ENCODE peak calls at places on chromosomes 16 and 17, in six cellular contexts. One of them, this sample, is unnamed.

GRCh38 chr17:48757524-48757961 is 29.0 kb upstream of the HOXB13 start:
- DNase-seq in H9: no peak
- DNase-seq in neuronal stem cell: no peak
- DNase-seq in mesenchymal stem cell: no peak
- DNase-seq in mesendoderm: no peak
- DNase-seq in IMR-90: no peak
- DNase-seq in this sample: no peak

GRCh38 chr16:57736419-57737281 is 1.1 kb downstream of the KATNB1 start:
- DNase-seq in H9: peak
- DNase-seq in neuronal stem cell: no peak
- DNase-seq in mesenchymal stem cell: peak
- DNase-seq in mesendoderm: peak
- DNase-seq in IMR-90: peak
- DNase-seq in this sample: no peak

GRCh38 chr17:29140051-29140582 is 40.1 kb downstream of the MYO18A start:
- DNase-seq in H9: peak
- DNase-seq in neuronal stem cell: peak
- DNase-seq in mesenchymal stem cell: peak
- DNase-seq in mesendoderm: peak
- DNase-seq in IMR-90: peak
- DNase-seq in this sample: peak

GRCh38 chr17:50133028-50133768 is 3.2 kb upstream of the SAMD14 start:
- DNase-seq in H9: peak
- DNase-seq in neuronal stem cell: no peak
- DNase-seq in mesenchymal stem cell: peak
- DNase-seq in mesendoderm: peak
- DNase-seq in IMR-90: peak
- DNase-seq in this sample: no peak

GRCh38 chr17:69870751-69871199 is 204.2 kb upstream of the KCNJ16 start:
- DNase-seq in H9: no peak
- DNase-seq in neuronal stem cell: peak
- DNase-seq in mesenchymal stem cell: peak
- DNase-seq in mesendoderm: peak
- DNase-seq in IMR-90: peak
- DNase-seq in this sample: no peak

GRCh38 chr17:41986634-41987033 is 20.0 kb downstream of the CNP start:
- DNase-seq in H9: no peak
- DNase-seq in neuronal stem cell: no peak
- DNase-seq in mesenchymal stem cell: no peak
- DNase-seq in mesendoderm: no peak
- DNase-seq in IMR-90: no peak
- DNase-seq in this sample: no peak

GRCh38 chr16:85384831-85385462 is 228.2 kb upstream of the GSE1 start:
- DNase-seq in H9: no peak
- DNase-seq in neuronal stem cell: no peak
- DNase-seq in mesenchymal stem cell: no peak
- DNase-seq in mesendoderm: no peak
- DNase-seq in IMR-90: no peak
- DNase-seq in this sample: no peak

GRCh38 chr16:10240854-10241613 is 58.8 kb upstream of the GRIN2A start:
- DNase-seq in H9: peak
- DNase-seq in neuronal stem cell: no peak
- DNase-seq in mesenchymal stem cell: no peak
- DNase-seq in mesendoderm: peak
- DNase-seq in IMR-90: no peak
- DNase-seq in this sample: no peak

GRCh38 chr17:31048780-31049179 is 46.0 kb upstream of the NF1 start:
- DNase-seq in H9: no peak
- DNase-seq in neuronal stem cell: no peak
- DNase-seq in mesenchymal stem cell: no peak
- DNase-seq in mesendoderm: no peak
- DNase-seq in IMR-90: peak
- DNase-seq in this sample: no peak

GRCh38 chr17:43581130-43581529 is 35.0 kb upstream of the ETV4 start:
- DNase-seq in H9: no peak
- DNase-seq in neuronal stem cell: no peak
- DNase-seq in mesenchymal stem cell: no peak
- DNase-seq in mesendoderm: no peak
- DNase-seq in IMR-90: no peak
- DNase-seq in this sample: no peak

GRCh38 chr16:82664181-82664580 is 37.4 kb downstream of the CDH13 start:
- DNase-seq in H9: no peak
- DNase-seq in neuronal stem cell: no peak
- DNase-seq in mesenchymal stem cell: no peak
- DNase-seq in mesendoderm: no peak
- DNase-seq in IMR-90: no peak
- DNase-seq in this sample: no peak
- H2BK15ac ChIP-seq in H9: no peak
- H2BK15ac ChIP-seq in neuronal stem cell: no peak
- H2BK15ac ChIP-seq in mesenchymal stem cell: no peak
- H2BK15ac ChIP-seq in mesendoderm: no peak
- H2BK15ac ChIP-seq in IMR-90: no peak
- H2BK15ac ChIP-seq in this sample: no peak

GRCh38 chr16:16084874-16085273 is 135.5 kb downstream of the ABCC1 start:
- DNase-seq in H9: no peak
- DNase-seq in neuronal stem cell: no peak
- DNase-seq in mesenchymal stem cell: no peak
- DNase-seq in mesendoderm: no peak
- DNase-seq in IMR-90: no peak
- DNase-seq in this sample: no peak
- H2BK15ac ChIP-seq in H9: no peak
- H2BK15ac ChIP-seq in neuronal stem cell: no peak
- H2BK15ac ChIP-seq in mesenchymal stem cell: no peak
- H2BK15ac ChIP-seq in mesendoderm: no peak
- H2BK15ac ChIP-seq in IMR-90: no peak
- H2BK15ac ChIP-seq in this sample: no peak

GRCh38 chr17:81902023-81902652 is at the start of gene NPB:
- DNase-seq in H9: no peak
- DNase-seq in neuronal stem cell: no peak
- DNase-seq in mesenchymal stem cell: peak
- DNase-seq in mesendoderm: peak
- DNase-seq in IMR-90: no peak
- DNase-seq in this sample: no peak

GRCh38 chr17:81898885-81899284 is 3.2 kb upstream of the NPB start:
- DNase-seq in H9: peak
- DNase-seq in neuronal stem cell: no peak
- DNase-seq in mesenchymal stem cell: no peak
- DNase-seq in mesendoderm: no peak
- DNase-seq in IMR-90: no peak
- DNase-seq in this sample: no peak

GRCh38 chr17:81901167-81902022 is 643 bp upstream of the NPB start:
- DNase-seq in H9: no peak
- DNase-seq in neuronal stem cell: no peak
- DNase-seq in mesenchymal stem cell: no peak
- DNase-seq in mesendoderm: no peak
- DNase-seq in IMR-90: no peak
- DNase-seq in this sample: no peak

GRCh38 chr17:81899514-81900166 is 2.4 kb upstream of the NPB start:
- DNase-seq in H9: peak
- DNase-seq in neuronal stem cell: no peak
- DNase-seq in mesenchymal stem cell: no peak
- DNase-seq in mesendoderm: no peak
- DNase-seq in IMR-90: no peak
- DNase-seq in this sample: no peak

GRCh38 chr17:81900181-81900820 is 1.7 kb upstream of the NPB start:
- DNase-seq in H9: peak
- DNase-seq in neuronal stem cell: no peak
- DNase-seq in mesenchymal stem cell: no peak
- DNase-seq in mesendoderm: no peak
- DNase-seq in IMR-90: no peak
- DNase-seq in this sample: no peak
- H2BK15ac ChIP-seq in H9: no peak
- H2BK15ac ChIP-seq in neuronal stem cell: no peak
- H2BK15ac ChIP-seq in mesenchymal stem cell: no peak
- H2BK15ac ChIP-seq in mesendoderm: no peak
- H2BK15ac ChIP-seq in IMR-90: no peak
- H2BK15ac ChIP-seq in this sample: no peak

DNA sequence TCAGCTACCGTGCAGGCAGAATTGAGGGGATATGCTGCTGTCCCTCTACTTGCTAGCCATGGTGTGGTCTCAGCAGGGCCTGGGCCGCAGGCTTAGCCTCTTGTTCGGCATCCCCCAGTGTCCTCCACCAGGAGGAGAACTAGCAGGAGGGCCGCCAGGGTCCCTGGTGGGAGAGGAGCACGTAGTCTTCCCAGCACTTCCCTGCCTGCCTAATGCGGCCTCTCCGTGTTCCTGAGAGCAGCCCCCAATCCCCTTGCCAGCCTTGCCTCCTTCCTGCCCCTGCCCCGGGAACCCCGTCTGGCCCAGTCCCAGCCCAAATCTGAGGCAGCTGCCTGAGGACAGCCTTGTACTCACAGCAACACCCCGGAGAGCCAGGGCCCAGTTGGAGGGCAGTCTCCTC is 38.1 kb downstream of the PLD6 start:
- DNase-seq in H9: no peak
- DNase-seq in neuronal stem cell: no peak
- DNase-seq in mesenchymal stem cell: no peak
- DNase-seq in mesendoderm: no peak
- DNase-seq in IMR-90: no peak
- DNase-seq in this sample: no peak
- H2BK15ac ChIP-seq in H9: no peak
- H2BK15ac ChIP-seq in neuronal stem cell: no peak
- H2BK15ac ChIP-seq in mesenchymal stem cell: no peak
- H2BK15ac ChIP-seq in mesendoderm: no peak
- H2BK15ac ChIP-seq in IMR-90: no peak
- H2BK15ac ChIP-seq in this sample: no peak

DNA sequence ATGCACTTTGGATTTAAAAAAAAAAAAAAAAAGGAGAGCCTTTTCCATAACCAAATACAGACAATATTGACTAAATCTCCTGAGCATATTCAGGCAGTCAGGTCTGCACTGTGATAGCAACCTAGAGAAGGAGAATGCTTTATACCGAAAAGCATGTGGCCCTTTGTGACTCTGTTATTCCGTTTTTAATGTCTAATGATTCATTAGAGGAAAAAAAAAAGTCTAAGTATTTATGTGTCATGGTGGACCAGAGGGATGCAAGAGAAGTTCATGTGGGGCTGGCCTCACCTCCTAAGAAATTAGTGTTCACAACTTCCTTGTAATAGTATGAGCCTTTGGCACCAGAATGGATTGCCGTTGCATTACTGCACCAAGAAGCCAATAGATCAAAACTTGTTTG is 11.3 kb upstream of the VWA3A start:
- DNase-seq in H9: no peak
- DNase-seq in neuronal stem cell: no peak
- DNase-seq in mesenchymal stem cell: no peak
- DNase-seq in mesendoderm: no peak
- DNase-seq in IMR-90: no peak
- DNase-seq in this sample: no peak
- H2BK15ac ChIP-seq in H9: no peak
- H2BK15ac ChIP-seq in neuronal stem cell: no peak
- H2BK15ac ChIP-seq in mesenchymal stem cell: no peak
- H2BK15ac ChIP-seq in mesendoderm: no peak
- H2BK15ac ChIP-seq in IMR-90: no peak
- H2BK15ac ChIP-seq in this sample: no peak

DNA sequence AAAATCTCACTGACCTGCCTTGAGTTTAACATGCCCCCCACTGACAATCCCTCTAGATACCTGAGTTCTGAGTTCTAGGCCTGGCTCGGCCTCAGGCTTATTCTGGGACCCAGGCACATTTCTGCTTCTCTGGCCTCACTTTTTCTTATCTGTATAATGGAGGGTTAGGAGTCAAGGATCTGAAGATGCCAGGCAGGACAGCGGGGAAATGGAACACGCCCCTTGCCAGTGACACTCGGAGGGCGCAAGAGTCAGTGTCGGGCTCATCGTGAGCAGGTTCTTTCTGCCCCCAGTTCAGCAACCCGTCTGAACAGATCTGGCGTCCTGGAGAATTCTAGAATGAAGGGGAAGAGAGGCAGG is 567 bp upstream of the MT3 start:
- DNase-seq in H9: no peak
- DNase-seq in neuronal stem cell: no peak
- DNase-seq in mesenchymal stem cell: no peak
- DNase-seq in mesendoderm: no peak
- DNase-seq in IMR-90: no peak
- DNase-seq in this sample: no peak
- H2BK15ac ChIP-seq in H9: no peak
- H2BK15ac ChIP-seq in neuronal stem cell: no peak
- H2BK15ac ChIP-seq in mesenchymal stem cell: no peak
- H2BK15ac ChIP-seq in mesendoderm: no peak
- H2BK15ac ChIP-seq in IMR-90: no peak
- H2BK15ac ChIP-seq in this sample: no peak

GRCh38 chr16:72222503-72222902 is 50.5 kb upstream of the PMFBP1 start:
- DNase-seq in H9: no peak
- DNase-seq in neuronal stem cell: no peak
- DNase-seq in mesenchymal stem cell: no peak
- DNase-seq in mesendoderm: no peak
- DNase-seq in IMR-90: no peak
- DNase-seq in this sample: no peak
- H2BK15ac ChIP-seq in H9: no peak
- H2BK15ac ChIP-seq in neuronal stem cell: no peak
- H2BK15ac ChIP-seq in mesenchymal stem cell: no peak
- H2BK15ac ChIP-seq in mesendoderm: no peak
- H2BK15ac ChIP-seq in IMR-90: no peak
- H2BK15ac ChIP-seq in this sample: no peak

GRCh38 chr16:88951989-88952388 is 25.0 kb downstream of the CBFA2T3 start:
- DNase-seq in H9: no peak
- DNase-seq in neuronal stem cell: no peak
- DNase-seq in mesenchymal stem cell: no peak
- DNase-seq in mesendoderm: no peak
- DNase-seq in IMR-90: no peak
- DNase-seq in this sample: no peak
- H2BK15ac ChIP-seq in H9: no peak
- H2BK15ac ChIP-seq in neuronal stem cell: no peak
- H2BK15ac ChIP-seq in mesenchymal stem cell: no peak
- H2BK15ac ChIP-seq in mesendoderm: no peak
- H2BK15ac ChIP-seq in IMR-90: no peak
- H2BK15ac ChIP-seq in this sample: no peak

GRCh38 chr16:12697437-12697836 is 106.2 kb downstream of the CPPED1 start:
- DNase-seq in H9: no peak
- DNase-seq in neuronal stem cell: no peak
- DNase-seq in mesenchymal stem cell: no peak
- DNase-seq in mesendoderm: no peak
- DNase-seq in IMR-90: no peak
- DNase-seq in this sample: no peak

GRCh38 chr16:12700161-12700560 is 103.5 kb downstream of the CPPED1 start:
- DNase-seq in H9: no peak
- DNase-seq in neuronal stem cell: no peak
- DNase-seq in mesenchymal stem cell: no peak
- DNase-seq in mesendoderm: no peak
- DNase-seq in IMR-90: no peak
- DNase-seq in this sample: no peak

GRCh38 chr16:12690024-12690423 is 113.7 kb downstream of the CPPED1 start:
- DNase-seq in H9: no peak
- DNase-seq in neuronal stem cell: no peak
- DNase-seq in mesenchymal stem cell: no peak
- DNase-seq in mesendoderm: no peak
- DNase-seq in IMR-90: no peak
- DNase-seq in this sample: no peak

GRCh38 chr16:12695454-12695853 is 108.2 kb downstream of the CPPED1 start:
- DNase-seq in H9: no peak
- DNase-seq in neuronal stem cell: no peak
- DNase-seq in mesenchymal stem cell: no peak
- DNase-seq in mesendoderm: no peak
- DNase-seq in IMR-90: no peak
- DNase-seq in this sample: no peak
- H2BK15ac ChIP-seq in H9: no peak
- H2BK15ac ChIP-seq in neuronal stem cell: no peak
- H2BK15ac ChIP-seq in mesenchymal stem cell: no peak
- H2BK15ac ChIP-seq in mesendoderm: no peak
- H2BK15ac ChIP-seq in IMR-90: no peak
- H2BK15ac ChIP-seq in this sample: no peak

GRCh38 chr16:20741555-20742285 is at the start of gene THUMPD1:
- DNase-seq in H9: peak
- DNase-seq in neuronal stem cell: peak
- DNase-seq in mesenchymal stem cell: peak
- DNase-seq in mesendoderm: peak
- DNase-seq in IMR-90: peak
- DNase-seq in this sample: peak
- H2BK15ac ChIP-seq in H9: no peak
- H2BK15ac ChIP-seq in neuronal stem cell: no peak
- H2BK15ac ChIP-seq in mesenchymal stem cell: peak
- H2BK15ac ChIP-seq in mesendoderm: no peak
- H2BK15ac ChIP-seq in IMR-90: no peak
- H2BK15ac ChIP-seq in this sample: peak